ENCODE peak calls at places on chromosomes 6 and 20, in six cellular contexts. One of them, this sample, is unnamed.

GRCh38 chr20:53890434-53891305 is 179.7 kb downstream of the BCAS1 start:
- DNase-seq in AG10803: no peak
- DNase-seq in heart right ventricle: no peak
- DNase-seq in glutamatergic neuron: no peak
- DNase-seq in H9: no peak
- DNase-seq in BE2C: no peak
- DNase-seq in this sample: no peak

GRCh38 chr6:127103482-127103881 is 15.0 kb upstream of the RSPO3 start:
- DNase-seq in AG10803: peak; percentile 35
- DNase-seq in heart right ventricle: no peak
- DNase-seq in glutamatergic neuron: no peak
- DNase-seq in H9: no peak
- DNase-seq in BE2C: no peak
- DNase-seq in this sample: no peak

GRCh38 chr20:54510546-54511129 is 35.2 kb downstream of the DOK5 start:
- DNase-seq in AG10803: no peak
- DNase-seq in heart right ventricle: peak; percentile 19
- DNase-seq in glutamatergic neuron: no peak
- DNase-seq in H9: peak; percentile 40
- DNase-seq in BE2C: no peak
- DNase-seq in this sample: no peak

GRCh38 chr6:142489722-142490610 is 188.2 kb downstream of the ADGRG6 start:
- DNase-seq in AG10803: peak; percentile 56
- DNase-seq in heart right ventricle: no peak
- DNase-seq in glutamatergic neuron: no peak
- DNase-seq in H9: no peak
- DNase-seq in BE2C: no peak
- DNase-seq in this sample: no peak

GRCh38 chr6:3614918-3615317 is 136.6 kb downstream of the PXDC1 start:
- DNase-seq in AG10803: no peak
- DNase-seq in heart right ventricle: no peak
- DNase-seq in glutamatergic neuron: no peak
- DNase-seq in H9: no peak
- DNase-seq in BE2C: no peak
- DNase-seq in this sample: no peak

GRCh38 chr20:22455259-22455658 is 129.1 kb downstream of the FOXA2 start:
- DNase-seq in AG10803: no peak
- DNase-seq in heart right ventricle: no peak
- DNase-seq in glutamatergic neuron: no peak
- DNase-seq in H9: no peak
- DNase-seq in BE2C: no peak
- DNase-seq in this sample: no peak

GRCh38 chr6:19472850-19473249 is 364.3 kb upstream of the ID4 start:
- DNase-seq in AG10803: no peak
- DNase-seq in heart right ventricle: no peak
- DNase-seq in glutamatergic neuron: peak; percentile 36
- DNase-seq in H9: peak; percentile 46
- DNase-seq in BE2C: no peak
- DNase-seq in this sample: peak; percentile 37

GRCh38 chr6:138441965-138442364 is 37.9 kb downstream of the HEBP2 start:
- DNase-seq in AG10803: no peak
- DNase-seq in heart right ventricle: no peak
- DNase-seq in glutamatergic neuron: no peak
- DNase-seq in H9: no peak
- DNase-seq in BE2C: no peak
- DNase-seq in this sample: no peak

GRCh38 chr6:33080127-33081089 is 4.6 kb downstream of the HLA-DPB1 start:
- DNase-seq in AG10803: peak; percentile 29
- DNase-seq in heart right ventricle: peak; percentile 74
- DNase-seq in glutamatergic neuron: peak; percentile 47
- DNase-seq in H9: peak; percentile 93
- DNase-seq in BE2C: no peak
- DNase-seq in this sample: peak; percentile 55

GRCh38 chr20:17854307-17854903 is 114.2 kb downstream of the SNX5 start:
- DNase-seq in AG10803: no peak
- DNase-seq in heart right ventricle: peak; percentile 56
- DNase-seq in glutamatergic neuron: peak; percentile 66
- DNase-seq in H9: peak; percentile 77
- DNase-seq in BE2C: peak; percentile 60
- DNase-seq in this sample: peak; percentile 52

GRCh38 chr6:88653936-88654335 is 309.5 kb downstream of the RNGTT start:
- DNase-seq in AG10803: no peak
- DNase-seq in heart right ventricle: no peak
- DNase-seq in glutamatergic neuron: no peak
- DNase-seq in H9: no peak
- DNase-seq in BE2C: no peak
- DNase-seq in this sample: no peak

GRCh38 chr6:74936886-74937285 is 269.0 kb downstream of the COL12A1 start:
- DNase-seq in AG10803: peak; percentile 92
- DNase-seq in heart right ventricle: no peak
- DNase-seq in glutamatergic neuron: no peak
- DNase-seq in H9: no peak
- DNase-seq in BE2C: no peak
- DNase-seq in this sample: no peak

GRCh38 chr20:25282796-25283195 is 34.9 kb downstream of the PYGB start:
- DNase-seq in AG10803: no peak
- DNase-seq in heart right ventricle: no peak
- DNase-seq in glutamatergic neuron: no peak
- DNase-seq in H9: no peak
- DNase-seq in BE2C: peak; percentile 5
- DNase-seq in this sample: no peak

GRCh38 chr6:151675746-151676459 is 131.6 kb upstream of the ESR1 start:
- DNase-seq in AG10803: no peak
- DNase-seq in heart right ventricle: no peak
- DNase-seq in glutamatergic neuron: peak; percentile 50
- DNase-seq in H9: peak; percentile 78
- DNase-seq in BE2C: peak; percentile 30
- DNase-seq in this sample: peak; percentile 50
- TF ChIP-seq CTCF in AG10803: peak; percentile 77
- TF ChIP-seq CTCF in heart right ventricle: peak; percentile 74
- TF ChIP-seq CTCF in glutamatergic neuron: peak; percentile 90
- TF ChIP-seq CTCF in H9: peak; percentile 96
- TF ChIP-seq CTCF in BE2C: peak; percentile 90
- TF ChIP-seq CTCF in this sample: peak; percentile 88

GRCh38 chr20:39399463-39399862 is 437.3 kb downstream of the DHX35 start:
- DNase-seq in AG10803: no peak
- DNase-seq in heart right ventricle: no peak
- DNase-seq in glutamatergic neuron: no peak
- DNase-seq in H9: no peak
- DNase-seq in BE2C: no peak
- DNase-seq in this sample: no peak
- TF ChIP-seq CTCF in AG10803: no peak
- TF ChIP-seq CTCF in heart right ventricle: no peak
- TF ChIP-seq CTCF in glutamatergic neuron: no peak
- TF ChIP-seq CTCF in H9: peak; percentile 55
- TF ChIP-seq CTCF in BE2C: peak; percentile 8
- TF ChIP-seq CTCF in this sample: no peak

GRCh38 chr20:45456632-45457031 is 12.9 kb upstream of the WFDC2 start:
- DNase-seq in AG10803: no peak
- DNase-seq in heart right ventricle: no peak
- DNase-seq in glutamatergic neuron: peak; percentile 45
- DNase-seq in H9: peak; percentile 73
- DNase-seq in BE2C: no peak
- DNase-seq in this sample: peak; percentile 60
- TF ChIP-seq CTCF in AG10803: peak; percentile 17
- TF ChIP-seq CTCF in heart right ventricle: no peak
- TF ChIP-seq CTCF in glutamatergic neuron: peak; percentile 38
- TF ChIP-seq CTCF in H9: peak; percentile 73
- TF ChIP-seq CTCF in BE2C: peak; percentile 52
- TF ChIP-seq CTCF in this sample: peak; percentile 23

GRCh38 chr20:50649587-50649986 is 41.8 kb downstream of the RIPOR3 start:
- DNase-seq in AG10803: no peak
- DNase-seq in heart right ventricle: no peak
- DNase-seq in glutamatergic neuron: no peak
- DNase-seq in H9: no peak
- DNase-seq in BE2C: no peak
- DNase-seq in this sample: no peak

GRCh38 chr20:50645253-50646068 is 45.9 kb downstream of the RIPOR3 start:
- DNase-seq in AG10803: peak; percentile 99
- DNase-seq in heart right ventricle: peak; percentile 81
- DNase-seq in glutamatergic neuron: peak; percentile 69
- DNase-seq in H9: peak; percentile 99
- DNase-seq in BE2C: peak; percentile 36
- DNase-seq in this sample: peak; percentile 71

GRCh38 chr20:50648651-50649050 is 42.7 kb downstream of the RIPOR3 start:
- DNase-seq in AG10803: no peak
- DNase-seq in heart right ventricle: no peak
- DNase-seq in glutamatergic neuron: no peak
- DNase-seq in H9: no peak
- DNase-seq in BE2C: no peak
- DNase-seq in this sample: no peak

GRCh38 chr20:50642288-50642803 is 49.0 kb downstream of the RIPOR3 start:
- DNase-seq in AG10803: peak; percentile 18
- DNase-seq in heart right ventricle: no peak
- DNase-seq in glutamatergic neuron: no peak
- DNase-seq in H9: peak; percentile 93
- DNase-seq in BE2C: no peak
- DNase-seq in this sample: no peak

DNA sequence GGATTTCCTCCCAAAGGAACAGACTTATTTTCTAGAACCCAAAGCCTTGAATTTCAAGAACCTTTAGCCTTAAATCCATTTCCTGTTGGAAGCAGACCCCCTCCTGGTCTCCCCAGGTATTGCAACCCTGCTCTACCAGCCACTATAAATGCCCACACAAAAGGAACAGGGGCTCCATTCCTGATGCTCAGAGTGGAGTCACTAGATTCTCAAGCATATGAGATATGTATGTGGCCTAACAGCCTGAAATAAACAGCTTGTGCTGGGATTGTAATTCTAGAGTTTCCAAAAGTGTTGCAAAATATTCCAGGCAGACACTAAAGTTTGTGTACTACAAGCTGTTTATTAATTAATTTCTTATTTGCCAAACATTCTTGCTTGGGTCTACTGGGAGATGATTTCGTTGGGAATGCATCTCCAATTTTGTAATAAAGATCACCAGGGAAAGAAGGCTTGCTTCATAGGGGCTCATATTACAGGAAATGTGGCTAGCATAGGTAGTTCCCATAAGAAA is 44.8 kb downstream of the RIPOR3 start:
- DNase-seq in AG10803: peak; percentile 97
- DNase-seq in heart right ventricle: no peak
- DNase-seq in glutamatergic neuron: no peak
- DNase-seq in H9: no peak
- DNase-seq in BE2C: no peak
- DNase-seq in this sample: no peak
- TF ChIP-seq CTCF in AG10803: peak; percentile 60
- TF ChIP-seq CTCF in heart right ventricle: no peak
- TF ChIP-seq CTCF in glutamatergic neuron: peak; percentile 48
- TF ChIP-seq CTCF in H9: peak; percentile 56
- TF ChIP-seq CTCF in BE2C: peak; percentile 47
- TF ChIP-seq CTCF in this sample: peak; percentile 49

DNA sequence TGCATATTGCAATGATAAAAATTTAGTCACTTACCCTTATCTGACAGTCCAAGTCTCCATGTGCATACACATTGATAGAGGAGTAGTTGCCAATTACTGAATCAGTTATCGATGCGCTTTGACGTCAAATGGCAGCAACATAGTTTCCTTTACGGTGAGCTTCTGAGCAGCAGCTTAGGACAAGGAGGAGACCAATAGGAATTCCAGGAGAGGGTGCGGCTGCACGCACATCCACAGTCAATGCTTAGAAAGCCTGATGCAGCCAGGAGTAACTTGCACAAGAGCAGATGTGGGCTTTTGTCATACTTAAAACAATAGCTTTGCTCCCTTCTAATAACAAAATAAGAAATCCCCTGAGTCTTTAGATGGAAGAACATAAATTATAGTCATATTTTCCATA is 442.0 kb downstream of the BCKDHB start:
- DNase-seq in AG10803: peak; percentile 98
- DNase-seq in heart right ventricle: no peak
- DNase-seq in glutamatergic neuron: no peak
- DNase-seq in H9: no peak
- DNase-seq in BE2C: no peak
- DNase-seq in this sample: no peak
- TF ChIP-seq CTCF in AG10803: no peak
- TF ChIP-seq CTCF in heart right ventricle: no peak
- TF ChIP-seq CTCF in glutamatergic neuron: no peak
- TF ChIP-seq CTCF in H9: no peak
- TF ChIP-seq CTCF in BE2C: no peak
- TF ChIP-seq CTCF in this sample: no peak

GRCh38 chr6:143731789-143732188 is 54.0 kb downstream of the PHACTR2 start:
- DNase-seq in AG10803: no peak
- DNase-seq in heart right ventricle: no peak
- DNase-seq in glutamatergic neuron: no peak
- DNase-seq in H9: no peak
- DNase-seq in BE2C: no peak
- DNase-seq in this sample: no peak
- TF ChIP-seq CTCF in AG10803: no peak
- TF ChIP-seq CTCF in heart right ventricle: no peak
- TF ChIP-seq CTCF in glutamatergic neuron: no peak
- TF ChIP-seq CTCF in H9: no peak
- TF ChIP-seq CTCF in BE2C: no peak
- TF ChIP-seq CTCF in this sample: no peak

This sample was measured in endothelial cell.